ENCODE peak calls at places on chromosomes 5 and 9, in four cellular contexts. G is endothelial cell of umbilical vein, J is tibial nerve, N is psoas muscle. O is an unnamed sample.

GRCh38 chr5:140141241-140141640 is 15.5 kb downstream of the IGIP start:
- DNase-seq in G (no peak), J (peak; percentile 16), N (no peak), O (no peak)

GRCh38 chr5:165928971-165929370 is 2362.5 kb upstream of the WWC1 start:
- DNase-seq in G (no peak), J (no peak), N (no peak), O (no peak)

GRCh38 chr9:83965350-83966208 is 14.4 kb downstream of the HNRNPK start:
- DNase-seq in G (no peak), J (no peak), N (no peak), O (no peak)

GRCh38 chr9:132894857-132895846 is 16.5 kb downstream of the SPACA9 start:
- DNase-seq in G (no peak), J (no peak), N (no peak), O (no peak)

GRCh38 chr5:54844905-54845566 is 140.4 kb downstream of the ESM1 start:
- DNase-seq in G (peak; percentile 65), J (no peak), N (no peak), O (no peak)

GRCh38 chr5:52759381-52759780 is 28.3 kb upstream of the ITGA1 start:
- DNase-seq in G (no peak), J (no peak), N (no peak), O (no peak)

GRCh38 chr5:73299017-73299630 is 126.1 kb downstream of the TMEM174 start:
- DNase-seq in G (no peak), J (no peak), N (no peak), O (no peak)

GRCh38 chr9:77856615-77857014 is 175.0 kb downstream of the GNAQ start:
- DNase-seq in G (peak; percentile 64), J (no peak), N (no peak), O (no peak)

GRCh38 chr9:110031511-110032173 is 176.3 kb downstream of the C9orf152 start:
- DNase-seq in G (peak; percentile 82), J (no peak), N (no peak), O (no peak)

GRCh38 chr5:40518511-40518917 is 161.2 kb upstream of the PTGER4 start:
- DNase-seq in G (no peak), J (no peak), N (no peak), O (no peak)

GRCh38 chr9:136438909-136439549 is 616 bp downstream of the INPP5E start:
- DNase-seq in G (peak; percentile 38), J (no peak), N (no peak), O (peak; percentile 87)

GRCh38 chr9:91740713-91741112 is 209.3 kb downstream of the ROR2 start:
- DNase-seq in G (no peak), J (no peak), N (no peak), O (no peak)

GRCh38 chr5:151023047-151023615 is 2.7 kb downstream of the GPX3 start:
- DNase-seq in G (peak; percentile 52), J (peak; percentile 75), N (peak; percentile 92), O (no peak)

GRCh38 chr9:70462300-70462699 is 47.8 kb upstream of the KLF9 start:
- DNase-seq in G (no peak), J (no peak), N (no peak), O (no peak)

GRCh38 chr9:94111446-94111845 is 27.2 kb downstream of the PTPDC1 start:
- DNase-seq in G (no peak), J (no peak), N (no peak), O (no peak)

GRCh38 chr9:37054513-37054776 is 20.4 kb upstream of the PAX5 start:
- DNase-seq in G (no peak), J (no peak), N (no peak), O (no peak)

GRCh38 chr9:37056521-37056920 is 22.5 kb upstream of the PAX5 start:
- DNase-seq in G (no peak), J (no peak), N (no peak), O (no peak)

GRCh38 chr9:37060821-37061220 is 26.8 kb upstream of the PAX5 start:
- DNase-seq in G (no peak), J (no peak), N (no peak), O (no peak)

GRCh38 chr9:37053684-37054512 is 19.8 kb upstream of the PAX5 start:
- DNase-seq in G (no peak), J (no peak), N (no peak), O (no peak)

DNA sequence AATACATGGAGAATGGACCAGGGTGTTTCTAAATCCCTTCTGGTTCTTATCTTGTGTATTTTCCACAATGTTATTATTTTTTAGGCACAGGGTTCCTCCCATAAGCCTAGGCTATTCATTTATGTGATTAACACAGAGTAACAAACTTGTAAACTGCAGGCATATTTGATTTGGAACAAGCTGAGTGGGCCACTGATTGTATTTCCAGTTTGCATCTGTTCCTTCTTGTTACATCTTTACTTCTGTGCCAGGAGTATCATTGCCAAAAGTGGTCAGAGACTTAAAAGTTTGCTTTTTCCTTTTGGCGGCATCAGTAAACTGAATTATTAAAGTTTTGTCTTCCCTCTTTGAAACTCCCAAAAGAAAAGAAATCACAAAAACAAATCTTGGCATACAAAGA is 22.0 kb upstream of the PAX5 start:
- DNase-seq in G (no peak), J (no peak), N (no peak), O (no peak)
- H3K4me1 ChIP-seq in G (no peaks in the 10 kb centered on the region), J (no peaks in the 10 kb centered on the region), N (no peaks in the 10 kb centered on the region), O (no peaks in the 10 kb centered on the region)

GRCh38 chr5:177131019-177131320 is 2.6 kb upstream of the NSD1 start:
- DNase-seq in G (no peak), J (no peak), N (no peak), O (no peak)

GRCh38 chr5:177131352-177131710 is 2.2 kb upstream of the NSD1 start:
- DNase-seq in G (no peak), J (no peak), N (no peak), O (no peak)

GRCh38 chr5:177132504-177133118 is 962 bp upstream of the NSD1 start:
- DNase-seq in G (no peak), J (no peak), N (peak; percentile 69), O (peak; percentile 50)

GRCh38 chr5:177133119-177133844 is at the start of gene NSD1:
- DNase-seq in G (peak; percentile 75), J (peak; percentile 86), N (peak; percentile 95), O (peak; percentile 98)

GRCh38 chr5:177131711-177132503 is 1.7 kb upstream of the NSD1 start:
- DNase-seq in G (no peak), J (no peak), N (peak; percentile 67), O (no peak)
- H3K4me3 ChIP-seq in G (no peak overlapping the region), J (peak overlapping the region; percentile 71), N (peak overlapping the region; percentile 93), O (peak overlapping the region; percentile 76)

DNA sequence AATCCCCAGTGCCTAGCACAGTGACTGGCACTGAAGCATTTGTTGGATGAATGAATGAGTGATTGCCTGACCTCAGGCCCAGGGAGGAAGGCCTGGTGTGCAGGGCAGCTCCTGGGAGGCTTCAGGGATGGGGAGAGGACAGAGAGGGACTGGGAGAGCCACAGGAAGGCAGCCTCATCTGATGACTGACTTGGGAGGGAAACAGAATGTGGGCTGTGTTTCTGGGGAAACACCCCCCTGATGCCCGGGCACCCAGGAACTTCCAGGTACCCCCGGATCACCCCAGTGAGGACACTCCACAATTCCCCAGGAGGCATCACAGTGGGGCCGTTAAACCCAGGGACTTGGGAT is 133.6 kb downstream of the C9orf50 start:
- DNase-seq in G (no peak), J (no peak), N (no peak), O (no peak)
- H3K4me1 ChIP-seq in G (peaks cover 56% of the 10 kb centered on the region), J (no peaks in the 10 kb centered on the region), N (peaks cover 45% of the 10 kb centered on the region), O (peaks cover 55% of the 10 kb centered on the region)

DNA sequence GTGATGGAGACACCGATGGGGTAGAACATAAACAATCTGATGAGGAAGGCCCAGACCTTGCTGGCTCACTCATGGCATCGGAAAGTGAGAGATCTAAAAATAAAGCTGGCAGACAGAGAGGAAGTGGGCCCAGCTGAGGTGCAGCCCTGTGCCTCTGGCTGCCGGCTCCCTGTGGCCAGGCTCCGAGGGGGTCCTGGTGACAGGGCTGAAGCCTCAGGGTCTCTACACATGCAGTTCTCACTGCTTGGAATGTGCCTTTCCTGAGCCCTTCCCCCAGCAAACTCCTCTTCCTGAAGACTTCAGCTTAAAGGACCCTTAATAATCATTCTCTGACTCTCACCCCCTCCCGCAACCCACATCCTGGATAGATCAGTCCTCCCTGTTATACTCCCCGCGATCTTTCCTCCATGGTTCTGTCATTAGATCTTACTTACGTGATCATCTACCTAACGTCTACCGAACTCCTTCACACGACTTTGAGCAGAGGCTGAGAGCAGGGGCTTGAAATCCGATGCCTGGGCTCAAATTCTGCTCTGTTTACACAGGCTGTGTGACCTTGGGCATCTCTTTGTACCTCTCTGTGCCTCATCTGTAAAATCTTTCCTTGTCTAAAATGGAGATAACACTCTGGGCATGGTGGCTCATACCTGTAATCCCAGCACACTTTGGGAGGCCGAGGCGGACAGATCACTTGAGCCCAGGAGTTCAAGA is 33.1 kb upstream of the CRB2 start:
- DNase-seq in G (no peak), J (no peak), N (no peak), O (no peak)
- H3K4me3 ChIP-seq in G (no peak overlapping the region), J (no peak overlapping the region), N (peak overlapping the region; percentile 25), O (no peak overlapping the region)

O was measured in left lung.